ENCODE peak calls at places on chromosome 18, in four cellular contexts. N is IMR-90, I is HCT116, T is psoas muscle. M is an unnamed sample.

GRCh38 chr18:58321986-58322385 is 278.0 kb downstream of the NEDD4L start:
- DNase-seq in N (peak; percentile 74), I (peak; percentile 74), T (peak; percentile 79), M (peak; percentile 84)

GRCh38 chr18:13800505-13801259 is 23.3 kb upstream of the MC5R start:
- DNase-seq in N (peak; percentile 18), I (peak; percentile 55), T (peak; percentile 69), M (peak; percentile 56)

GRCh38 chr18:59748628-59749360 is 51.6 kb upstream of the CCBE1 start:
- DNase-seq in N (peak; percentile 93), I (peak; percentile 41), T (no peak), M (peak; percentile 76)

GRCh38 chr18:79819951-79820351 is 22.2 kb downstream of the KCNG2 start:
- DNase-seq in N (no peak), I (no peak), T (no peak), M (no peak)

GRCh38 chr18:37567061-37567993 is 1.7 kb upstream of the CELF4 start:
- DNase-seq in N (no peak), I (no peak), T (no peak), M (no peak)

GRCh38 chr18:67776929-67777328 is 260.4 kb upstream of the DSEL start:
- DNase-seq in N (peak; percentile 30), I (no peak), T (no peak), M (no peak)

GRCh38 chr18:65938592-65939372 is 188.0 kb downstream of the CDH7 start:
- DNase-seq in N (no peak), I (peak; percentile 0), T (no peak), M (no peak)

GRCh38 chr18:404061-404460 is 96.4 kb downstream of the COLEC12 start:
- DNase-seq in N (no peak), I (no peak), T (no peak), M (no peak)

GRCh38 chr18:4017479-4017878 is 437.6 kb downstream of the DLGAP1 start:
- DNase-seq in N (peak; percentile 2), I (peak; percentile 38), T (no peak), M (no peak)

GRCh38 chr18:57869228-57869627 is 66.1 kb upstream of the ATP8B1 start:
- DNase-seq in N (no peak), I (no peak), T (no peak), M (no peak)

GRCh38 chr18:78423776-78424175 is 555.8 kb upstream of the SALL3 start:
- DNase-seq in N (no peak), I (no peak), T (no peak), M (no peak)

GRCh38 chr18:78418379-78418778 is 561.2 kb upstream of the SALL3 start:
- DNase-seq in N (no peak), I (no peak), T (no peak), M (no peak)

GRCh38 chr18:78420116-78420515 is 559.5 kb upstream of the SALL3 start:
- DNase-seq in N (no peak), I (no peak), T (no peak), M (no peak)

GRCh38 chr18:78421392-78421791 is 558.2 kb upstream of the SALL3 start:
- DNase-seq in N (no peak), I (no peak), T (no peak), M (no peak)

GRCh38 chr18:78422336-78422735 is 557.3 kb upstream of the SALL3 start:
- DNase-seq in N (no peak), I (no peak), T (no peak), M (no peak)
- H3K27me3 ChIP-seq in N (no peaks in the 10 kb centered on the region), I (no peaks in the 10 kb centered on the region), T (no peaks in the 10 kb centered on the region), M (no peaks in the 10 kb centered on the region)

DNA sequence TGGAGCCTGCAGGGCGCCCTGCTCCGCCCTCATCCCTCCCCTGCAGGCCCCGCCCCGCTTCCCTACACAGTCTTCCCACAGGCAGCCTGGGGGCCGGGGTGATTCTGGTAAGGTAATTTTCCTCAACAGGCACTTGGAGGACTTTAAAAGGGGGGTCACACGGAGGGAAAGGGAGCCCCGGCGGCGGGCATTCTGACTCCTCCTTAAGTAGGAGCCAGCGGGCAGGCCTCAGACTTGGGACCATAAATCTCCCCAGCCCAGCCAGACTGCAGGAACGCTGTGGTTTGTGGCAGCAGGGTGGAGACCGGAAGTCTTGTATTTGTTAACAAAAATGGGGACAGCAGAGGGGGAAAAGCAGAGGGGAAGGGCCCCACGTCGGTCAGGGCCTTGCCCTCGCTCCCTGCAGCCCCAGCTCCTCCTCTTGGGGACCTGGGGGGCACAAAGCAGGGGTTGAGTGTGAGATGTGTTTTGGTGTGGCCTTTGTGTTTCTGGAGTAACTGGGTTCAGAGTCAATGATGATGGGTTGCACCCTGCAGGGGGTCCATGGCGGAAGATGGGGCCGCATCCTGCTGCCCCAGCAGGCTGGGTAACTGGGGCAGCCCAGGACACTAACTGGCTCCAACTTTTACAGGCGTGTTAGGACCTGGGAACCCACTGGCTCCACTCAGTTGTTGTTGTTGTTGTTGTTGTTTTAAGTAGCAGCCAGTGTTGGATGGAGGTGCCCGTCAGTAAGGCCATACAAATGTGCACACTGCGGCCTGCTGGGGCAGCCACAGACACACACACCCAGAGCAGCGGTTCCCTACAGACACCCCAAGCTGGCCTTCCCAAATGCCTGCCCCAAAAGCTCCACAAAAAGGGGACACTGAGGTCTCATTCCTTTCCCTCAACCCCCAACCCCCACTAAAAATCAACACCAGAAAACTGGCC is 27.7 kb downstream of the SMAD7 start:
- DNase-seq in N (peak; percentile 82), I (no peak), T (peak; percentile 73), M (peak; percentile 92)
- H3K4me1 ChIP-seq in N (peaks cover 47% of the 10 kb centered on the region), I (peaks cover 31% of the 10 kb centered on the region), T (peaks cover 48% of the 10 kb centered on the region), M (peaks cover 69% of the 10 kb centered on the region)

DNA sequence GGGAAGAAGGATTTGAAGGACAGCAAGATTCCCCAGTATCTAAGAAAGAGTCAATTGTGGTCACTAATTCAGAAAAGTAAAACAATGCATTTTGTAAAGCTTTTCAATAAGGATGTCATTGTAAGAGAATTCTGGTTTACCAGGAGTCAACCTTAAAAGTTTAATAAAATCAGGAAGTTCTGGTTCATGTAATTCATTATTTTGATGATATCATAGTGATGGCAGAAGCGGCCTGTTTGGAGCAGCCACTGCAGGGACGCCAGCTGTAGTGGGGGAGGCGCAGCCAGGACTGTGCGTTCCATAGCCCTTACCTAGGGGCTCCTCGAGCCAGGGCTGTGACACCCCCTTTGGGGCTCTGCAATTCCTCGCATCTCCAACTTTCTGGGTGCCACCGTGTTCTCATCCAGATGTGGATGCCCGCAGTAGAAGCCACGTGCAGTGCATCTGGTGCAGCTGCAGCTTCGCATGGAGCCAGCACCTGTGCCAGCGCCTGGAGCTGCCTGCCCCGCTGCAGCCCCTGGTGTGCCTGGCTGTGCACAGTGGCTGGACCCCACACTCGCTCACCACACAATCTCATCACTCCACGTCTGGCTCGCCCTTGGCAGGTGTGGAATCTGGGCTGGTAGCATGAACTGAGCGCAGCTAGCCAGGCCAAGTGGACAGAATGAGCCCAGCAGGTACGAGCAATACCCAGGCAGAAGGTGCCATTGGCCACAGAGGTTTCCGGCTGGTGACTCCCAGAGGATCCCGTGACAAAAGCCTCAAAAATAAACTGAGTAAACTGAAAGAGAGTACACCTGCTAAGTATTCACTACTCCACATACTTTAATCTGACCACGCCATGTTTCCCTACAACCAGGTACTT is 37.4 kb downstream of the RNF152 start:
- DNase-seq in N (no peak), I (no peak), T (no peak), M (no peak)
- H3K27ac ChIP-seq in N (peak overlapping the region; percentile 21), I (no peak overlapping the region), T (no peak overlapping the region), M (peak overlapping the region; percentile 13)

GRCh38 chr18:74574916-74575315 is 22.8 kb upstream of the ZNF407 start:
- DNase-seq in N (no peak), I (no peak), T (no peak), M (no peak)

GRCh38 chr18:74577019-74577418 is 20.7 kb upstream of the ZNF407 start:
- DNase-seq in N (no peak), I (no peak), T (no peak), M (no peak)

GRCh38 chr18:74582642-74583041 is 15.0 kb upstream of the ZNF407 start:
- DNase-seq in N (no peak), I (no peak), T (no peak), M (no peak)

GRCh38 chr18:74579704-74580103 is 18.0 kb upstream of the ZNF407 start:
- DNase-seq in N (no peak), I (no peak), T (no peak), M (no peak)
- H3K27me3 ChIP-seq in N (peaks cover 20% of the 10 kb centered on the region), I (peaks cover 41% of the 10 kb centered on the region), T (no peaks in the 10 kb centered on the region), M (no peaks in the 10 kb centered on the region)

GRCh38 chr18:47080872-47081271 is 45.5 kb upstream of the ELOA2 start:
- DNase-seq in N (no peak), I (no peak), T (no peak), M (no peak)

GRCh38 chr18:47075098-47075883 is 39.9 kb upstream of the ELOA2 start:
- DNase-seq in N (no peak), I (peak; percentile 57), T (no peak), M (no peak)

DNA sequence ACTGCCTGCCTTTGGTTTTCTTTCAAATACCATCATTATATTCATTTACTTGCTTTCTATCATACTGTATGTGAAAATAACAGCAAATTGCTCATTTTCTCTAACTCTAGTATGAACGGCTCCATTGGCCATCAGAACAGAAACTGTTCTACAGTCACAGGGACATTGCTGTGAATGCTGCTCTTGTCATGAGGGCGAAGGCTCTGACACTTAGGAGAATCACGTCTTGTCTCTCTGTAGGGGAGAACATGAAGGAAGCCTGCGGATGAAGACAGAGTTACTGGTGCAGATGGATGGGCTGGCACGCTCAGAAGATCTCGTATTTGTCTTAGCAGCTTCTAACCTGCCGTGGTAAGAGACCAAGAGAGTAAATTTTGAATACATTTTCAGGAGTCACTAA is 41.7 kb upstream of the ELOA2 start:
- DNase-seq in N (no peak), I (no peak), T (no peak), M (no peak)
- H3K4me1 ChIP-seq in N (no peaks in the 10 kb centered on the region), I (peaks cover 14% of the 10 kb centered on the region), T (no peaks in the 10 kb centered on the region), M (no peaks in the 10 kb centered on the region)